ENCODE peak calls at places on chromosomes 5 and 9, in nine cellular contexts. F, X, C, W, Z, Q, G, I and S are unnamed samples.

GRCh38 chr9:107176701-107177100 is 106.4 kb upstream of the RAD23B start:
- DNase-seq in F (no peak), X (peak), C (no peak), W (peak), Z (no peak), Q (no peak), G (no peak), I (peak), S (no peak)

GRCh38 chr5:74017786-74018211 is 391.8 kb downstream of the ARHGEF28 start:
- DNase-seq in F (no peak), X (no peak), C (peak), W (peak), Z (no peak), Q (peak), G (no peak), I (peak), S (no peak)

GRCh38 chr5:43227655-43228054 is 35.6 kb downstream of the NIM1K start:
- DNase-seq in F (no peak), X (no peak), C (peak), W (peak), Z (no peak), Q (peak), G (no peak), I (peak), S (no peak)

GRCh38 chr5:85647349-85648127 is 970.2 kb upstream of the COX7C start:
- DNase-seq in F (no peak), X (no peak), C (no peak), W (no peak), Z (no peak), Q (no peak), G (no peak), I (peak), S (no peak)

GRCh38 chr9:89554307-89554706 is 50.5 kb upstream of the GADD45G start:
- DNase-seq in F (no peak), X (no peak), C (no peak), W (no peak), Z (no peak), Q (no peak), G (no peak), I (no peak), S (no peak)

GRCh38 chr9:34332370-34332964 is 3.1 kb downstream of the NUDT2 start:
- DNase-seq in F (no peak), X (no peak), C (no peak), W (peak), Z (no peak), Q (peak), G (no peak), I (peak), S (no peak)

GRCh38 chr9:94593459-94594345 is at the start of gene FBP2:
- DNase-seq in F (no peak), X (no peak), C (no peak), W (no peak), Z (no peak), Q (no peak), G (no peak), I (no peak), S (peak)

GRCh38 chr5:162128117-162128516 is 60.5 kb downstream of the GABRG2 start:
- DNase-seq in F (no peak), X (no peak), C (no peak), W (no peak), Z (no peak), Q (no peak), G (no peak), I (no peak), S (no peak)

GRCh38 chr5:8184455-8185063 is 315.6 kb downstream of the MTRR start:
- DNase-seq in F (peak), X (no peak), C (peak), W (peak), Z (peak), Q (peak), G (no peak), I (peak), S (peak)

GRCh38 chr9:86978413-86978812 is 31.1 kb upstream of the GAS1 start:
- DNase-seq in F (no peak), X (no peak), C (no peak), W (peak), Z (no peak), Q (no peak), G (no peak), I (no peak), S (no peak)

GRCh38 chr9:4662989-4663792 is 1.1 kb downstream of the PLPP6 start:
- DNase-seq in F (no peak), X (no peak), C (no peak), W (no peak), Z (peak), Q (no peak), G (peak), I (peak), S (no peak)

GRCh38 chr5:148205044-148205813 is 2.4 kb downstream of the SPINK6 start:
- DNase-seq in F (no peak), X (no peak), C (no peak), W (no peak), Z (no peak), Q (no peak), G (no peak), I (peak), S (no peak)

GRCh38 chr5:90144625-90145327 is 264.8 kb downstream of the CETN3 start:
- DNase-seq in F (no peak), X (no peak), C (no peak), W (peak), Z (no peak), Q (peak), G (no peak), I (no peak), S (no peak)

GRCh38 chr5:174355208-174355612 is 309.7 kb downstream of the NSG2 start:
- DNase-seq in F (no peak), X (no peak), C (peak), W (peak), Z (no peak), Q (peak), G (no peak), I (peak), S (no peak)

GRCh38 chr5:72451771-72452505 is 55.3 kb downstream of the ZNF366 start:
- DNase-seq in F (peak), X (peak), C (no peak), W (peak), Z (peak), Q (peak), G (no peak), I (peak), S (peak)